ENCODE peak calls at places on chromosomes 6 and 20, in five cellular contexts. U is CD8-positive, alpha-beta T cell; A is AG04450; G is A549; Z is tibial nerve. Y is an unnamed sample.

GRCh38 chr6:88704980-88705379 is 258.4 kb downstream of the RNGTT start:
- DNase-seq in U (no peak), A (no peak), G (no peak), Z (no peak), Y (no peak)

GRCh38 chr20:4726710-4727391 is 5.1 kb downstream of the PRND start:
- DNase-seq in U (no peak), A (peak; percentile 36), G (no peak), Z (no peak), Y (peak; percentile 16)

GRCh38 chr6:129490551-129491245 is 219.3 kb downstream of the ARHGAP18 start:
- DNase-seq in U (peak; percentile 62), A (peak; percentile 88), G (peak; percentile 62), Z (no peak), Y (peak; percentile 29)

GRCh38 chr6:143196525-143197225 is 136.0 kb downstream of the AIG1 start:
- DNase-seq in U (no peak), A (no peak), G (no peak), Z (no peak), Y (no peak)

GRCh38 chr6:40000964-40001515 is 66.8 kb upstream of the MOCS1 start:
- DNase-seq in U (no peak), A (no peak), G (no peak), Z (no peak), Y (no peak)

GRCh38 chr6:85287158-85287557 is 162.7 kb upstream of the NT5E start:
- DNase-seq in U (no peak), A (no peak), G (no peak), Z (no peak), Y (no peak)

GRCh38 chr6:55980627-55981211 is 105.3 kb upstream of the BMP5 start:
- DNase-seq in U (no peak), A (no peak), G (peak; percentile 4), Z (no peak), Y (peak; percentile 22)

GRCh38 chr20:35539756-35540212 is 2.1 kb upstream of the ERGIC3 start:
- DNase-seq in U (no peak), A (no peak), G (no peak), Z (no peak), Y (peak; percentile 99)

GRCh38 chr6:133899556-133899955 is 10.6 kb downstream of the TCF21 start:
- DNase-seq in U (no peak), A (no peak), G (no peak), Z (no peak), Y (no peak)

GRCh38 chr6:83270971-83271714 is 78.0 kb downstream of the RWDD2A start:
- DNase-seq in U (no peak), A (peak; percentile 59), G (no peak), Z (no peak), Y (no peak)
- H3K27ac ChIP-seq in U (no peak overlapping the region), A (no peak overlapping the region), G (no peak overlapping the region), Z (no peak overlapping the region), Y (no peak overlapping the region)

DNA sequence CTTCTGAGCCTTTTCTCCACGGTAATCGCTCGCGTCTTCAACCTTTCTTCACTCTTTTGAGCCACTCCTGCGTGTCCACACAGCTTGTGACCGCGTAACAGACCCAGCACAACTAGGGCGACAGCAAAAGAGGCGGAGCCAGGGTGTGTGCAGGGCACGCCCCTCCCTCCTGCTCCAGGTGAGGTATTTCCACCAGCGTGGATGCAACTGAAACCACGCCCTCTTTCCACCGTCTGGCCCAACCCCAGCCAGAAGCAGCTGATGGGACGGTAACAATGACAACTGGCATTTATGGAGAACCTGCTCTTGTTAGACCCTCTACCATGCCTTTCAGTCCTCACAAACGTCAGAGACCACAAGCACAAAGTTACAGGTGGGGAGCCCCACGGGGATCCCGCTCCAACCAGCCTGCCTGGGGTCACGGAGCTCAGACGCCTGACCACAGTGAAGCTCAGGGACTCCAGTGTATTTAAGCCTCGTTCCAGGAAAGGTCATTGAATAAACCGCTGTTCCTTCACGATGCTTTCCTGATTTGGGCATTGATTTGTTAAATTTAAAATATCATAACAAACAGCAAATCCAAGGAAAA is 2.0 kb downstream of the PXDC1 start:
- DNase-seq in U (no peak), A (no peak), G (no peak), Z (no peak), Y (no peak)
- H3K4me3 ChIP-seq in U (no peak overlapping the region), A (peak overlapping the region; percentile 90), G (peak overlapping the region; percentile 75), Z (peak overlapping the region; percentile 56), Y (no peak overlapping the region)

GRCh38 chr20:12166053-12166717 is 248.5 kb downstream of the BTBD3 start:
- DNase-seq in U (no peak), A (peak; percentile 78), G (no peak), Z (no peak), Y (no peak)
- TF ChIP-seq CTCF in U (no peak), A (no peak), G (no peak), Z (no peak), Y (no peak)

GRCh38 chr6:144583614-144583954 is 298.4 kb downstream of the UTRN start:
- DNase-seq in U (no peak), A (no peak), G (no peak), Z (no peak), Y (no peak)

GRCh38 chr6:144586986-144587385 is 301.9 kb downstream of the UTRN start:
- DNase-seq in U (no peak), A (no peak), G (no peak), Z (no peak), Y (no peak)

GRCh38 chr6:144585217-144585814 is 300.2 kb downstream of the UTRN start:
- DNase-seq in U (no peak), A (no peak), G (peak; percentile 1), Z (no peak), Y (peak; percentile 32)

GRCh38 chr6:144590540-144590939 is 305.4 kb downstream of the UTRN start:
- DNase-seq in U (no peak), A (no peak), G (no peak), Z (no peak), Y (no peak)

GRCh38 chr6:144588674-144589325 is 303.7 kb downstream of the UTRN start:
- DNase-seq in U (no peak), A (no peak), G (no peak), Z (no peak), Y (no peak)
- H3K27ac ChIP-seq in U (no peak overlapping the region), A (no peak overlapping the region), G (no peak overlapping the region), Z (no peak overlapping the region), Y (no peak overlapping the region)

GRCh38 chr6:30207619-30208295 is 5.4 kb downstream of the TRIM26 start:
- DNase-seq in U (no peak), A (no peak), G (no peak), Z (no peak), Y (no peak)
- H3K4me3 ChIP-seq in U (no peak overlapping the region), A (no peak overlapping the region), G (no peak overlapping the region), Z (no peak overlapping the region), Y (no peak overlapping the region)

Y was measured in OCI-LY7.